ENCODE peak calls at places on chromosomes 16 and 17, in five cellular contexts. L is IMR-90, Y is A549, D is GM12878, R is SK-N-SH. E is an unnamed sample.

GRCh38 chr17:38587193-38587592 is 18.6 kb downstream of the SRCIN1 start:
- DNase-seq in L (no peak), Y (no peak), D (no peak), R (no peak), E (no peak)

GRCh38 chr16:89349947-89350633 is 132.6 kb downstream of the ZNF778 start:
- DNase-seq in L (no peak), Y (no peak), D (no peak), R (no peak), E (no peak)

GRCh38 chr17:5694507-5694906 is 110.2 kb upstream of the NLRP1 start:
- DNase-seq in L (no peak), Y (no peak), D (no peak), R (no peak), E (peak; percentile 6)

GRCh38 chr16:11085025-11085485 is 140.7 kb downstream of the CLEC16A start:
- DNase-seq in L (peak; percentile 47), Y (no peak), D (no peak), R (peak; percentile 67), E (no peak)

GRCh38 chr17:62760059-62760887 is 47.8 kb downstream of the MARCHF10 start:
- DNase-seq in L (peak; percentile 73), Y (no peak), D (no peak), R (no peak), E (no peak)

GRCh38 chr17:65277576-65277975 is 140.4 kb downstream of the RGS9 start:
- DNase-seq in L (peak; percentile 13), Y (no peak), D (no peak), R (no peak), E (no peak)

GRCh38 chr17:55175788-55176425 is 88.9 kb upstream of the HLF start:
- DNase-seq in L (no peak), Y (no peak), D (no peak), R (no peak), E (no peak)

GRCh38 chr16:21619765-21620462 is 20.5 kb downstream of the METTL9 start:
- DNase-seq in L (no peak), Y (no peak), D (no peak), R (peak; percentile 42), E (no peak)

GRCh38 chr16:86344586-86344871 is 165.8 kb upstream of the FOXF1 start:
- DNase-seq in L (no peak), Y (no peak), D (no peak), R (no peak), E (no peak)

GRCh38 chr17:21127508-21128077 is 829 bp downstream of the DHRS7B start:
- DNase-seq in L (peak; percentile 6), Y (no peak), D (no peak), R (no peak), E (no peak)

GRCh38 chr17:57296231-57296630 is 39.9 kb downstream of the MSI2 start:
- DNase-seq in L (no peak), Y (no peak), D (no peak), R (no peak), E (no peak)

GRCh38 chr17:48439875-48440505 is 10.0 kb upstream of the SKAP1 start:
- DNase-seq in L (no peak), Y (no peak), D (no peak), R (no peak), E (peak; percentile 56)

GRCh38 chr16:66036162-66036561 is 330.3 kb upstream of the CDH5 start:
- DNase-seq in L (peak; percentile 37), Y (no peak), D (no peak), R (no peak), E (no peak)

GRCh38 chr17:72404872-72405271 is 284.1 kb downstream of the SOX9 start:
- DNase-seq in L (peak; percentile 86), Y (no peak), D (no peak), R (no peak), E (no peak)

GRCh38 chr16:63361032-63361624 is 1324.9 kb upstream of the CDH8 start:
- DNase-seq in L (peak; percentile 66), Y (peak; percentile 14), D (no peak), R (peak; percentile 30), E (peak; percentile 36)

DNA sequence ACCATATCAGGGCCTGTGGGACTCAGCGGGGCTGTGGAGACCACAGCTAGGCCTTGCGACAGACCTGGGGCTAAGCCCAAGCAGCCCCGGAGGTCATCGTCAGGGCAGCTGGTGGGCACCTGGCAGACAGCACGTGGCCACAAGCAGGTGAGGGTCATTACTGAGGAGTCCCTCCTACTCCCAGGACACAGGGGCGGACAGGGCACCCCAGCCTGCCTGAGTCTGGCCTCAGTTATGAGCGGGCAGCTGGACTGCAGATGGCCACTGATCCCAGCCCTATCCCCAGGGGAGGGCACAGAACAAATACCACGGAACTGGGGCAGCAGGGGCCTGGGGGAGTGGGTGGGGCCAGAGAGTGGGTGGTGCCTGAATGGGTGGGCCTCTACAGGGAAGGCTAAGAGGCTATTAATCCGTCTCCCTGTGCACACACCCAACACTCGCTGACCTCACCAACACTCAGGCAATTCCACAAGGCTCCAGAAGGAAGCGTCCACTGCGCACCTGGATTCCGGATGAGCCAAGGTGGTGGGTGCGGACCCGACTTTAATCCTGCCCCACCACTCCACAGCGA is 8.5 kb downstream of the HS3ST6 start:
- DNase-seq in L (no peak), Y (no peak), D (no peak), R (peak; percentile 81), E (no peak)
- TF ChIP-seq RCOR1 in L (no peak), Y (no peak), D (no peak), R (no peak), E (no peak)

DNA sequence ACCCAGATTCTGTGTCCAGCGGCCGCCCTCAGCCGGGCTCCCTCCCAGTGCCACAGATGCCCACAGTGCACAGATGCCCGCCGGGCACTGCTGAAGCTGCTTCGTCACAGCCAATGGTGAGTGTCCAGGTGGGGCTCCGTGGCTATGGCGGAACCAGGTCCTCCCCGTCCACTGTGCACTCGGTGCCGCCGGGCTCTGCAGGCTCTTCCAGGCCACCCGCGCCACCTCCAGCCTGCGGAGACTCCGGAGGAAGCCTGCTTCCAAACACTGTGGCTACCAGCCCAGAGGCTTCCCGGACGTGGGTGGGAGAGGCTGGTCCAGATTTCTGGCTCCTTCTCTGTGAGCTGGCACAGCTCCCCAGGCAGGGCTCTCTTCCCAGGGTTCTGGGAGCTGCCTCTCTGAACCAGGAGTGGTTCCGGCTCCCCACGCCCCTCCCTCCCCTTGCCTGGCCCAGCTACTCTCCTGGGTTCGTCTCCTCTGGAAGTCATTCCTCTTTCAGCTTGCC is 2.8 kb upstream of the PYCR1 start:
- DNase-seq in L (no peak), Y (no peak), D (no peak), R (no peak), E (no peak)
- TF ChIP-seq RCOR1 in L (no peak), Y (no peak), D (no peak), R (no peak), E (no peak)

GRCh38 chr17:66829883-66830282 is 5.0 kb upstream of the CACNG5 start:
- DNase-seq in L (no peak), Y (no peak), D (no peak), R (no peak), E (no peak)
- TF ChIP-seq RCOR1 in L (no peak), Y (no peak), D (no peak), R (no peak), E (no peak)

GRCh38 chr16:71338632-71339031 is 19.9 kb upstream of the CALB2 start:
- DNase-seq in L (no peak), Y (no peak), D (no peak), R (no peak), E (no peak)

GRCh38 chr16:71340406-71340805 is 18.1 kb upstream of the CALB2 start:
- DNase-seq in L (no peak), Y (no peak), D (no peak), R (no peak), E (no peak)

GRCh38 chr16:71338193-71338592 is 20.3 kb upstream of the CALB2 start:
- DNase-seq in L (no peak), Y (no peak), D (no peak), R (no peak), E (no peak)

GRCh38 chr16:71339481-71340171 is 18.9 kb upstream of the CALB2 start:
- DNase-seq in L (no peak), Y (no peak), D (no peak), R (no peak), E (no peak)

GRCh38 chr16:71337631-71338030 is 20.9 kb upstream of the CALB2 start:
- DNase-seq in L (no peak), Y (no peak), D (no peak), R (no peak), E (no peak)
- TF ChIP-seq RCOR1 in L (no peak), Y (no peak), D (no peak), R (no peak), E (no peak)

DNA sequence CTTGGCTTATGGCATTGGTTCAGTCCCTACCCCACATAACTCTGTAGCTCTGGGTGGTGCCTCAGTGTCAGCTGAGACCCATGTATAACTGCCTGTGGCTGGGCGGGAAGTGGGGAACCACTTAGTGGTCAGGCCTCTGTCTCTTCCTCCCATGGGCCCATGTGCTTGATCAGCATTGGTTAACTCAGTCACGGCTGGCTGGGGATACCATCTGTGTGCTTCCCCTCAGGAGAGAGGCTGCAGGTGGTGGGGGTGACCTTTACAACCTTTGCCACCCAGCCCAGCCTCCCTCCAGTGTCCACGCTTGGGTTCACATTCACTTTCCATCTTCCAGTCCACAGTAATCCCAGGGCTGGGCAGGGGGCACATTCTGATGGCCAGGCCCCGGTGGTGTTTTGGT is 10.3 kb upstream of the NFATC3 start:
- DNase-seq in L (no peak), Y (no peak), D (peak; percentile 95), R (no peak), E (no peak)
- TF ChIP-seq RCOR1 in L (no peak), Y (no peak), D (peak; percentile 81), R (no peak), E (no peak)

DNA sequence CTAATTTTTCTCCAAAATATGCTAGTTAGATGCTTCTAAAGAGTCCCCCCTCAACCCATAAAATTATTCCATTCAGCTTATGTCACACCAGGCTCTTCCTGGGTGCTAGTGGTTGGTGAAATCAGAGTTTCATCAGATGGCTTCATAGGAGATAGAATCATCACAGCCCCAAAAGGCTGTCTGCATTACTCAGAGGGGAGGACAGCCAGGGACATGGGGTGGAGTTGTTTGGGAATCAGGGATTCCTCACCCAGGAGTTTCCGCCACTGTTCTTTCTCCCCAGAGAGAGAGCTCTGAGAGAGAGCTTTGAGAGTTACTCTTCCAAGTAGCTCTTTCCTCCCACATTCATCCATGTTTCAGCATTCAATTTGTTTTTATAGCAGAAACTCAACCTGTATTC is 290 bp upstream of the KRT34 start:
- DNase-seq in L (peak; percentile 45), Y (no peak), D (no peak), R (no peak), E (no peak)
- TF ChIP-seq RCOR1 in L (no peak), Y (no peak), D (no peak), R (no peak), E (no peak)

DNA sequence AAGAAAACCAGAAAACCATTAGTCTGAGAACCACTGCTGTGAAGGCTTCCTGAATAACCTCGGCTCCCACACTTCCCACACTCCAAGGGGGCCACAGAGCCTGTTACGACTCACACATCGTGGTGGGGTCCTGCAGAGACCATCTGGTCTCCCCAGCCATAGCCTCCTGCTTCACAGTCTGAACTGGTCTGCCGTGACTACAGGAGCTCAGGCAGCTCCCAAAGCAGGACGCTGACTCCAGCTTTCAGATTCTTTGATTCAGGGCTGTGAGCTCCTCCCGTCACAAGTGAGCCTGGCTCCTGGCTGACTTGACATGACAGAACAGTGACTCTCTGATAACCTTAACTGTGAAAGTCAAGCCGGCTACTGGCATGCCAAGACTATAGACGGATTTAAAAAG is 37.8 kb downstream of the CYB5D2 start:
- DNase-seq in L (peak; percentile 12), Y (no peak), D (no peak), R (no peak), E (no peak)
- TF ChIP-seq RCOR1 in L (no peak), Y (no peak), D (no peak), R (no peak), E (no peak)